ENCODE peak calls at places on chromosomes 4 and X, in six cellular contexts. I is IMR-90, Y is H9, G is mesendoderm, Q is mesenchymal stem cell, U is H1. V is an unnamed sample.

GRCh38 chr4:78672441-78672815 is 103.7 kb upstream of the BMP2K start:
- DNase-seq in I (no peak), Y (no peak), G (no peak), Q (no peak), U (no peak), V (no peak)

GRCh38 chr4:147787204-147787603 is 55.3 kb downstream of the ARHGAP10 start:
- DNase-seq in I (peak), Y (no peak), G (peak), Q (peak), U (no peak), V (no peak)

GRCh38 chr4:108940086-108941033 is 177.5 kb upstream of the ETNPPL start:
- DNase-seq in I (peak), Y (peak), G (peak), Q (no peak), U (no peak), V (no peak)

GRCh38 chrX:107669885-107670628 is 41.7 kb downstream of the PRPS1 start:
- DNase-seq in I (no peak), Y (no peak), G (no peak), Q (no peak), U (no peak), V (no peak)

GRCh38 chr4:54976682-54977081 is 148.7 kb downstream of the KDR start:
- DNase-seq in I (no peak), Y (peak), G (peak), Q (no peak), U (no peak), V (no peak)

GRCh38 chr4:113031212-113031611 is 18.2 kb upstream of the ANK2 start:
- DNase-seq in I (no peak), Y (no peak), G (no peak), Q (no peak), U (no peak), V (no peak)

GRCh38 chrX:7170903-7171302 is 22.9 kb upstream of the PUDP start:
- DNase-seq in I (no peak), Y (peak), G (peak), Q (peak), U (no peak), V (no peak)

GRCh38 chr4:110107868-110108267 is 90.5 kb downstream of the ELOVL6 start:
- DNase-seq in I (no peak), Y (no peak), G (no peak), Q (peak), U (no peak), V (no peak)

GRCh38 chr4:27003602-27004238 is 143.1 kb downstream of the STIM2 start:
- DNase-seq in I (peak), Y (no peak), G (no peak), Q (peak), U (no peak), V (no peak)

GRCh38 chr4:138507527-138507926 is 265.4 kb upstream of the SLC7A11 start:
- DNase-seq in I (peak), Y (no peak), G (no peak), Q (peak), U (no peak), V (no peak)

GRCh38 chr4:39410415-39410814 is 3.7 kb downstream of the KLB start:
- DNase-seq in I (no peak), Y (no peak), G (no peak), Q (no peak), U (no peak), V (no peak)
- H3K4me2 ChIP-seq in I (no peak), Y (no peak), G (no peak), Q (no peak), U (no peak), V (no peak)

GRCh38 chr4:87835192-87835591 is 2.4 kb downstream of the MEPE start:
- DNase-seq in I (no peak), Y (no peak), G (peak), Q (peak), U (no peak), V (no peak)
- H2BK5ac ChIP-seq in I (no peak), Y (no peak), G (peak), Q (no peak), U (peak), V (no peak)

GRCh38 chr4:40626183-40626990 is 3.3 kb downstream of the RBM47 start:
- DNase-seq in I (peak), Y (no peak), G (peak), Q (peak), U (no peak), V (no peak)

GRCh38 chr4:40627540-40627939 is 2.1 kb downstream of the RBM47 start:
- DNase-seq in I (no peak), Y (no peak), G (no peak), Q (no peak), U (no peak), V (no peak)

GRCh38 chr4:40630335-40631021 is 814 bp upstream of the RBM47 start:
- DNase-seq in I (no peak), Y (peak), G (peak), Q (no peak), U (peak), V (no peak)

GRCh38 chr4:40629401-40630334 is at the start of gene RBM47:
- DNase-seq in I (peak), Y (peak), G (peak), Q (peak), U (peak), V (peak)

DNA sequence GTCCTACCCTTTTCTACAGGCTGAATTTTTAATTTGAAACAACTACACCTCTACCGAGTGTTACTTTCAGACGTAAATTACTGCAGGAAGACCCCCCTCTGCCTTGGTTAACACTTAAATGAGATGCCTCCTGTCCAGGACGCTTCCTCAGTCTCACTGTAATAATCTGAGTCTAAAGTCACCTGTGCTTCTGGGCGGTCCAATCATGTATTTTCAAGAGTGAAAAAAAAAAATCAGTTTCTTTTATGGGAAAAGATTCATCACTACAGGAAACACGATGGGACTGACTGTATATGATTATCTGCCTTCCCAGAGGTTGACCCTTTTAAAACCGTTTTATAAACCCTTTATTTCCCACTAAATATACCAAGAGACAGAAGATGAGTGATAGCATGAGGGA is 776 bp downstream of the RBM47 start:
- DNase-seq in I (no peak), Y (no peak), G (peak), Q (no peak), U (no peak), V (no peak)
- H3K4me2 ChIP-seq in I (peak), Y (peak), G (peak), Q (peak), U (peak), V (no peak)

GRCh38 chrX:55004231-55004630 is 4.1 kb downstream of the APEX2 start:
- DNase-seq in I (no peak), Y (no peak), G (no peak), Q (no peak), U (no peak), V (no peak)

GRCh38 chrX:55007633-55008032 is 7.5 kb downstream of the APEX2 start:
- DNase-seq in I (peak), Y (no peak), G (no peak), Q (peak), U (no peak), V (no peak)

GRCh38 chrX:55008571-55009358 is 8.6 kb downstream of the APEX2 start:
- DNase-seq in I (peak), Y (no peak), G (no peak), Q (peak), U (no peak), V (no peak)

GRCh38 chrX:55011294-55011693 is 11.1 kb downstream of the APEX2 start:
- DNase-seq in I (peak), Y (no peak), G (no peak), Q (peak), U (no peak), V (no peak)

DNA sequence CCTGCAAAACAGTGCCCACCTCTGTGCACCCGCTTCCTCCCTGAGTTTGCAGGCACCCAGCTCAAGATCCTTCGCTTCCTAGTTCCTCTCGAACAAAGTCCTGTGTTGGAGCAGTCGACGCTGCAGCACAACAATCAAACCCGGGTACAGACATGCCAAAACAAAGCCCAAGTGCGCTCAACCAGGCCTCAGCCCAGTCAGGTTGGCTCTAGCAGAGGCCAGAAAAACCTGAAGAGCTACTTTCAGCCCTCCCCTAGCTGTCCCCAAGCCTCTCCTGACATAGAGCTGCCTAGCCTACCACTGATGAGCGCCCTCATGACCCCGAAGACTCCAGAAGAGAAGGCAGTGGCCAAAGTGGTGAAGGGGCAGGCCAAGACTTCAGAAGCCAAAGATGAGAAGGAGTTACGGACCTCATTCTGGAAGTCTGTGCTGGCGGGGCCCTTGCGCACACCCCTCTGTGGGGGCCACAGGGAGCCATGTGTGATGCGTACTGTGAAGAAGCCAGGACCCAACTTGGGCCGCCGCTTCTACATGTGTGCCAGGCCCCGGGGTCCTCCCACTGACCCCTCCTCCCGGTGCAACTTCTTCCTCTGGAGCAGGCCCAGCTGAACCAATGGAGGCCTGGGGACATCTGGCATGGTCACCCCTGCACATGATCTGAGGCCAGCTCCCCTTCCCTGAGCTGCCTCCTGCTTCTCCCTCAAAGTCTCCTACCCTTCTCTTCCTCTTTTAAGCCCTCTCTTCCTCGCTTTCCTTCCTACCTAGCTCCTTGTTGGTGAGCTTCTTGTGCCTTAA is 6.9 kb downstream of the APEX2 start:
- DNase-seq in I (no peak), Y (no peak), G (no peak), Q (no peak), U (no peak), V (no peak)
- H2BK5ac ChIP-seq in I (no peak), Y (no peak), G (no peak), Q (no peak), U (no peak), V (no peak)

GRCh38 chr4:30767147-30767546 is 47.0 kb downstream of the PCDH7 start:
- DNase-seq in I (no peak), Y (no peak), G (peak), Q (no peak), U (no peak), V (no peak)
- H3K4me2 ChIP-seq in I (no peak), Y (no peak), G (no peak), Q (no peak), U (no peak), V (no peak)

DNA sequence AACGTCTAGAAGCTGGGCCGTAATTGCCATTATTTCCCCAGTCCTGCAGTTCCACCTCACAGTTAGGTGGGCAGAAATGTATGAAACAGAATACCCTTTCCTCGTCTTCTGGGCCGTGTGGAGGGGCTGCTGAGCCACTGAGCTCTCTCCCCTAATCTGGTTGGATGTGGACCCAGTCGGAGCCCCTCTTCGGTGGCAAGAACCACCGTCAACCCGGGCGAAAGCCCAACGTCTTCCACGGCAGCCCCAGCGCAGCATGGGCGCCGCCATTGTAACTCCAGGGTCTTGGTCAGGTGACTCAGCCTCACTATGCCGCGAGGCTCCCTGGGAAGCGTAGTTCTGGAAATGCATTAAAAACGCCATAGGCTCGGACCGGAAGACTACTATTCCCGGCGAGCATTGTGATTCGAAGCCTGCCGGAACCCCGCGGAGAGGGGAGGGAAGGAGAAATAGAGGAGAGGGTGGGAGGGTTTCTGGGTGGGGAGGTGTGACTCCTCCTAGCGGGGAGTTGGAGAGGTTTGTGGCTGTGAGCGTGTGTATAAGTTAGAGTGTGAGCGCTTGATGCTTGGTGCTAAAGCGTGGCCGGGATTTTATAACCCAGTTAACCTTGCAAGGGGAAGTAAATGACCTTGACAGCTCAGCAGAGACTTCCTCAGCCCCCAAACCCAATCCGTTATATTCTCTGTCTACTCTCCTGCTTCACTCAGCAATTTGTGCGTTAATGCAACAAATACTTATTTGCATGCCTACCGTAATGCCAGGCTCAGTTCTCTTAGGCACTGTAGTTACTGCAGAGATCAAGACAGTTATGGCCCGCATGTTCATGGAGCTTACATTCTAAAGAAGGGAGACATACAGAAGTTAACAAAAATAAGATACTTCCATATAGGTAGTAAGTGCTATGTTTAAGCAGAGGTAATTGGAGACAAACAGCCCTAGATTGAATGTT is at the start of gene GATB:
- DNase-seq in I (peak), Y (peak), G (peak), Q (peak), U (peak), V (peak)
- H2BK5ac ChIP-seq in I (peak), Y (no peak), G (no peak), Q (peak), U (peak), V (no peak)

V was measured in neuronal stem cell.